ENCODE peak calls at places on chromosomes 12 and 14, in ten cellular contexts. One of them, this sample, is unnamed.

GRCh38 chr12:51246254-51246853 is 7.7 kb downstream of the DAZAP2 start:
- DNase-seq in memory B cell: no peak
- DNase-seq in NCI-H2081: no peak
- DNase-seq in fibroblast of mammary gland: peak; percentile 60
- DNase-seq in stimulated activated naive CD8-positive, alpha-beta T cell treated with anti-CD3 and anti-CD28 coated beads, Interleukin-15, amount 100 ng/mL, for 72 hours: no peak
- DNase-seq in fibroblast of the aortic adventitia: peak; percentile 56
- DNase-seq in RCC 7860: peak; percentile 14
- DNase-seq in NCI-H1092 treated with DMSO at 0.1 percent for 48 hours: peak; percentile 10
- DNase-seq in NCI-H1436: no peak
- DNase-seq in astrocyte of the spinal cord: no peak
- DNase-seq in this sample: peak; percentile 78

GRCh38 chr12:25500651-25501050 is 52.4 kb downstream of the LMNTD1 start:
- DNase-seq in memory B cell: no peak
- DNase-seq in NCI-H2081: no peak
- DNase-seq in fibroblast of mammary gland: no peak
- DNase-seq in stimulated activated naive CD8-positive, alpha-beta T cell treated with anti-CD3 and anti-CD28 coated beads, Interleukin-15, amount 100 ng/mL, for 72 hours: no peak
- DNase-seq in fibroblast of the aortic adventitia: peak; percentile 3
- DNase-seq in RCC 7860: peak; percentile 19
- DNase-seq in NCI-H1092 treated with DMSO at 0.1 percent for 48 hours: no peak
- DNase-seq in NCI-H1436: no peak
- DNase-seq in astrocyte of the spinal cord: no peak
- DNase-seq in this sample: no peak

GRCh38 chr14:20539906-20540305 is 20.9 kb downstream of the RNASE9 start:
- DNase-seq in memory B cell: no peak
- DNase-seq in NCI-H2081: no peak
- DNase-seq in fibroblast of mammary gland: no peak
- DNase-seq in stimulated activated naive CD8-positive, alpha-beta T cell treated with anti-CD3 and anti-CD28 coated beads, Interleukin-15, amount 100 ng/mL, for 72 hours: no peak
- DNase-seq in fibroblast of the aortic adventitia: no peak
- DNase-seq in RCC 7860: no peak
- DNase-seq in NCI-H1092 treated with DMSO at 0.1 percent for 48 hours: no peak
- DNase-seq in NCI-H1436: no peak
- DNase-seq in astrocyte of the spinal cord: no peak
- DNase-seq in this sample: no peak

GRCh38 chr12:78241472-78241871 is 410.8 kb downstream of the NAV3 start:
- DNase-seq in memory B cell: no peak
- DNase-seq in NCI-H2081: peak; percentile 4
- DNase-seq in fibroblast of mammary gland: no peak
- DNase-seq in stimulated activated naive CD8-positive, alpha-beta T cell treated with anti-CD3 and anti-CD28 coated beads, Interleukin-15, amount 100 ng/mL, for 72 hours: no peak
- DNase-seq in fibroblast of the aortic adventitia: no peak
- DNase-seq in RCC 7860: no peak
- DNase-seq in NCI-H1092 treated with DMSO at 0.1 percent for 48 hours: peak; percentile 49
- DNase-seq in NCI-H1436: peak; percentile 43
- DNase-seq in astrocyte of the spinal cord: no peak
- DNase-seq in this sample: no peak

GRCh38 chr12:31866523-31866922 is 92.7 kb upstream of the RESF1 start:
- DNase-seq in memory B cell: no peak
- DNase-seq in NCI-H2081: no peak
- DNase-seq in fibroblast of mammary gland: no peak
- DNase-seq in stimulated activated naive CD8-positive, alpha-beta T cell treated with anti-CD3 and anti-CD28 coated beads, Interleukin-15, amount 100 ng/mL, for 72 hours: no peak
- DNase-seq in fibroblast of the aortic adventitia: no peak
- DNase-seq in RCC 7860: no peak
- DNase-seq in NCI-H1092 treated with DMSO at 0.1 percent for 48 hours: no peak
- DNase-seq in NCI-H1436: no peak
- DNase-seq in astrocyte of the spinal cord: no peak
- DNase-seq in this sample: no peak

GRCh38 chr12:51210690-51211395 is 7.0 kb downstream of the POU6F1 start:
- DNase-seq in memory B cell: no peak
- DNase-seq in NCI-H2081: no peak
- DNase-seq in fibroblast of mammary gland: no peak
- DNase-seq in stimulated activated naive CD8-positive, alpha-beta T cell treated with anti-CD3 and anti-CD28 coated beads, Interleukin-15, amount 100 ng/mL, for 72 hours: no peak
- DNase-seq in fibroblast of the aortic adventitia: no peak
- DNase-seq in RCC 7860: no peak
- DNase-seq in NCI-H1092 treated with DMSO at 0.1 percent for 48 hours: no peak
- DNase-seq in NCI-H1436: no peak
- DNase-seq in astrocyte of the spinal cord: no peak
- DNase-seq in this sample: no peak

GRCh38 chr12:83759906-83760305 is 1073.2 kb downstream of the TMTC2 start:
- DNase-seq in memory B cell: no peak
- DNase-seq in NCI-H2081: no peak
- DNase-seq in fibroblast of mammary gland: no peak
- DNase-seq in stimulated activated naive CD8-positive, alpha-beta T cell treated with anti-CD3 and anti-CD28 coated beads, Interleukin-15, amount 100 ng/mL, for 72 hours: no peak
- DNase-seq in fibroblast of the aortic adventitia: no peak
- DNase-seq in RCC 7860: no peak
- DNase-seq in NCI-H1092 treated with DMSO at 0.1 percent for 48 hours: no peak
- DNase-seq in NCI-H1436: no peak
- DNase-seq in astrocyte of the spinal cord: no peak
- DNase-seq in this sample: no peak

GRCh38 chr14:95523051-95523817 is 6.8 kb upstream of the SYNE3 start:
- DNase-seq in memory B cell: no peak
- DNase-seq in NCI-H2081: no peak
- DNase-seq in fibroblast of mammary gland: no peak
- DNase-seq in stimulated activated naive CD8-positive, alpha-beta T cell treated with anti-CD3 and anti-CD28 coated beads, Interleukin-15, amount 100 ng/mL, for 72 hours: peak; percentile 61
- DNase-seq in fibroblast of the aortic adventitia: peak; percentile 58
- DNase-seq in RCC 7860: no peak
- DNase-seq in NCI-H1092 treated with DMSO at 0.1 percent for 48 hours: no peak
- DNase-seq in NCI-H1436: no peak
- DNase-seq in astrocyte of the spinal cord: no peak
- DNase-seq in this sample: no peak

GRCh38 chr12:26135010-26135420 is 10.2 kb upstream of the BHLHE41 start:
- DNase-seq in memory B cell: no peak
- DNase-seq in NCI-H2081: peak; percentile 2
- DNase-seq in fibroblast of mammary gland: peak; percentile 10
- DNase-seq in stimulated activated naive CD8-positive, alpha-beta T cell treated with anti-CD3 and anti-CD28 coated beads, Interleukin-15, amount 100 ng/mL, for 72 hours: no peak
- DNase-seq in fibroblast of the aortic adventitia: no peak
- DNase-seq in RCC 7860: peak; percentile 78
- DNase-seq in NCI-H1092 treated with DMSO at 0.1 percent for 48 hours: no peak
- DNase-seq in NCI-H1436: no peak
- DNase-seq in astrocyte of the spinal cord: peak; percentile 87
- DNase-seq in this sample: peak; percentile 74

GRCh38 chr12:40692617-40693502 is 621 bp downstream of the CNTN1 start:
- DNase-seq in memory B cell: no peak
- DNase-seq in NCI-H2081: peak; percentile 45
- DNase-seq in fibroblast of mammary gland: no peak
- DNase-seq in stimulated activated naive CD8-positive, alpha-beta T cell treated with anti-CD3 and anti-CD28 coated beads, Interleukin-15, amount 100 ng/mL, for 72 hours: no peak
- DNase-seq in fibroblast of the aortic adventitia: no peak
- DNase-seq in RCC 7860: no peak
- DNase-seq in NCI-H1092 treated with DMSO at 0.1 percent for 48 hours: no peak
- DNase-seq in NCI-H1436: no peak
- DNase-seq in astrocyte of the spinal cord: no peak
- DNase-seq in this sample: no peak

GRCh38 chr12:3132636-3133409 is 55.6 kb downstream of the TSPAN9 start:
- DNase-seq in memory B cell: no peak
- DNase-seq in NCI-H2081: no peak
- DNase-seq in fibroblast of mammary gland: peak; percentile 67
- DNase-seq in stimulated activated naive CD8-positive, alpha-beta T cell treated with anti-CD3 and anti-CD28 coated beads, Interleukin-15, amount 100 ng/mL, for 72 hours: no peak
- DNase-seq in fibroblast of the aortic adventitia: peak; percentile 47
- DNase-seq in RCC 7860: no peak
- DNase-seq in NCI-H1092 treated with DMSO at 0.1 percent for 48 hours: no peak
- DNase-seq in NCI-H1436: no peak
- DNase-seq in astrocyte of the spinal cord: peak; percentile 42
- DNase-seq in this sample: no peak

GRCh38 chr12:25789520-25789919 is 169.0 kb upstream of the RASSF8 start:
- DNase-seq in memory B cell: no peak
- DNase-seq in NCI-H2081: no peak
- DNase-seq in fibroblast of mammary gland: peak; percentile 81
- DNase-seq in stimulated activated naive CD8-positive, alpha-beta T cell treated with anti-CD3 and anti-CD28 coated beads, Interleukin-15, amount 100 ng/mL, for 72 hours: no peak
- DNase-seq in fibroblast of the aortic adventitia: peak; percentile 93
- DNase-seq in RCC 7860: no peak
- DNase-seq in NCI-H1092 treated with DMSO at 0.1 percent for 48 hours: no peak
- DNase-seq in NCI-H1436: no peak
- DNase-seq in astrocyte of the spinal cord: peak; percentile 47
- DNase-seq in this sample: no peak

GRCh38 chr12:52435659-52435999 is 1.5 kb upstream of the KRT75 start:
- DNase-seq in memory B cell: no peak
- DNase-seq in NCI-H2081: no peak
- DNase-seq in fibroblast of mammary gland: no peak
- DNase-seq in stimulated activated naive CD8-positive, alpha-beta T cell treated with anti-CD3 and anti-CD28 coated beads, Interleukin-15, amount 100 ng/mL, for 72 hours: no peak
- DNase-seq in fibroblast of the aortic adventitia: no peak
- DNase-seq in RCC 7860: no peak
- DNase-seq in NCI-H1092 treated with DMSO at 0.1 percent for 48 hours: no peak
- DNase-seq in NCI-H1436: no peak
- DNase-seq in astrocyte of the spinal cord: no peak
- DNase-seq in this sample: no peak

GRCh38 chr12:84455598-84455997 is 457.0 kb downstream of the SLC6A15 start:
- DNase-seq in memory B cell: no peak
- DNase-seq in NCI-H2081: no peak
- DNase-seq in fibroblast of mammary gland: no peak
- DNase-seq in stimulated activated naive CD8-positive, alpha-beta T cell treated with anti-CD3 and anti-CD28 coated beads, Interleukin-15, amount 100 ng/mL, for 72 hours: no peak
- DNase-seq in fibroblast of the aortic adventitia: peak; percentile 3
- DNase-seq in RCC 7860: no peak
- DNase-seq in NCI-H1092 treated with DMSO at 0.1 percent for 48 hours: no peak
- DNase-seq in NCI-H1436: no peak
- DNase-seq in astrocyte of the spinal cord: no peak
- DNase-seq in this sample: no peak

GRCh38 chr12:65275627-65276026 is 2.9 kb upstream of the MSRB3 start:
- DNase-seq in memory B cell: no peak
- DNase-seq in NCI-H2081: no peak
- DNase-seq in fibroblast of mammary gland: peak; percentile 23
- DNase-seq in stimulated activated naive CD8-positive, alpha-beta T cell treated with anti-CD3 and anti-CD28 coated beads, Interleukin-15, amount 100 ng/mL, for 72 hours: no peak
- DNase-seq in fibroblast of the aortic adventitia: no peak
- DNase-seq in RCC 7860: no peak
- DNase-seq in NCI-H1092 treated with DMSO at 0.1 percent for 48 hours: no peak
- DNase-seq in NCI-H1436: no peak
- DNase-seq in astrocyte of the spinal cord: no peak
- DNase-seq in this sample: no peak

GRCh38 chr12:110403146-110403974 is at the start of gene ANAPC7:
- DNase-seq in memory B cell: peak; percentile 84
- DNase-seq in NCI-H2081: peak; percentile 84
- DNase-seq in fibroblast of mammary gland: peak; percentile 88
- DNase-seq in stimulated activated naive CD8-positive, alpha-beta T cell treated with anti-CD3 and anti-CD28 coated beads, Interleukin-15, amount 100 ng/mL, for 72 hours: peak; percentile 85
- DNase-seq in fibroblast of the aortic adventitia: peak; percentile 93
- DNase-seq in RCC 7860: peak; percentile 72
- DNase-seq in NCI-H1092 treated with DMSO at 0.1 percent for 48 hours: peak; percentile 83
- DNase-seq in NCI-H1436: peak; percentile 91
- DNase-seq in astrocyte of the spinal cord: peak; percentile 93
- DNase-seq in this sample: peak; percentile 80